ENCODE peak calls at places on chromosomes 6 and 20, in six cellular contexts. One of them, this sample, is unnamed.
A peak's percentile ranks its signal among the peaks of the same experiment; 100 is the strongest.

GRCh38 chr6:157715766-157716171 is 107.3 kb upstream of the SNX9 start:
- DNase-seq in IMR-90: peak; percentile 95
- DNase-seq in HepG2: no peak
- DNase-seq in A549: no peak
- DNase-seq in K562: no peak
- DNase-seq in GM12878: no peak
- DNase-seq in this sample: no peak

GRCh38 chr6:1310628-1311399 is 1.1 kb upstream of the FOXQ1 start:
- DNase-seq in IMR-90: no peak
- DNase-seq in HepG2: peak; percentile 89
- DNase-seq in A549: peak; percentile 27
- DNase-seq in K562: no peak
- DNase-seq in GM12878: no peak
- DNase-seq in this sample: peak; percentile 46

GRCh38 chr6:57257911-57258541 is 35.9 kb upstream of the RAB23 start:
- DNase-seq in IMR-90: peak; percentile 84
- DNase-seq in HepG2: no peak
- DNase-seq in A549: no peak
- DNase-seq in K562: no peak
- DNase-seq in GM12878: no peak
- DNase-seq in this sample: no peak

GRCh38 chr6:49030621-49031020 is 432.4 kb downstream of the MMUT start:
- DNase-seq in IMR-90: no peak
- DNase-seq in HepG2: no peak
- DNase-seq in A549: no peak
- DNase-seq in K562: no peak
- DNase-seq in GM12878: no peak
- DNase-seq in this sample: no peak

GRCh38 chr20:63857751-63858392 is 3.4 kb upstream of the ABHD16B start:
- DNase-seq in IMR-90: no peak
- DNase-seq in HepG2: no peak
- DNase-seq in A549: no peak
- DNase-seq in K562: no peak
- DNase-seq in GM12878: no peak
- DNase-seq in this sample: no peak

GRCh38 chr20:58094160-58094559 is 134.3 kb downstream of the ANKRD60 start:
- DNase-seq in IMR-90: no peak
- DNase-seq in HepG2: no peak
- DNase-seq in A549: no peak
- DNase-seq in K562: no peak
- DNase-seq in GM12878: no peak
- DNase-seq in this sample: no peak

GRCh38 chr6:21273451-21273850 is 320.1 kb upstream of the SOX4 start:
- DNase-seq in IMR-90: no peak
- DNase-seq in HepG2: no peak
- DNase-seq in A549: no peak
- DNase-seq in K562: no peak
- DNase-seq in GM12878: no peak
- DNase-seq in this sample: no peak

GRCh38 chr6:149138699-149139294 is 178.7 kb upstream of the TAB2 start:
- DNase-seq in IMR-90: no peak
- DNase-seq in HepG2: no peak
- DNase-seq in A549: no peak
- DNase-seq in K562: no peak
- DNase-seq in GM12878: no peak
- DNase-seq in this sample: no peak

GRCh38 chr20:49821381-49821780 is 8.8 kb downstream of the SLC9A8 start:
- DNase-seq in IMR-90: no peak
- DNase-seq in HepG2: no peak
- DNase-seq in A549: no peak
- DNase-seq in K562: no peak
- DNase-seq in GM12878: no peak
- DNase-seq in this sample: no peak

GRCh38 chr20:32452776-32453466 is 94.8 kb downstream of the ASXL1 start:
- DNase-seq in IMR-90: no peak
- DNase-seq in HepG2: no peak
- DNase-seq in A549: no peak
- DNase-seq in K562: no peak
- DNase-seq in GM12878: no peak
- DNase-seq in this sample: no peak
- TF ChIP-seq BHLHE40 in IMR-90: no peak
- TF ChIP-seq BHLHE40 in HepG2: no peak
- TF ChIP-seq BHLHE40 in A549: no peak
- TF ChIP-seq BHLHE40 in K562: no peak
- TF ChIP-seq BHLHE40 in GM12878: no peak
- TF ChIP-seq BHLHE40 in this sample: no peak

GRCh38 chr6:137909533-137909932 is 42.5 kb downstream of the TNFAIP3 start:
- DNase-seq in IMR-90: no peak
- DNase-seq in HepG2: no peak
- DNase-seq in A549: no peak
- DNase-seq in K562: no peak
- DNase-seq in GM12878: no peak
- DNase-seq in this sample: no peak
- TF ChIP-seq BHLHE40 in IMR-90: no peak
- TF ChIP-seq BHLHE40 in HepG2: no peak
- TF ChIP-seq BHLHE40 in A549: no peak
- TF ChIP-seq BHLHE40 in K562: no peak
- TF ChIP-seq BHLHE40 in GM12878: no peak
- TF ChIP-seq BHLHE40 in this sample: no peak

DNA sequence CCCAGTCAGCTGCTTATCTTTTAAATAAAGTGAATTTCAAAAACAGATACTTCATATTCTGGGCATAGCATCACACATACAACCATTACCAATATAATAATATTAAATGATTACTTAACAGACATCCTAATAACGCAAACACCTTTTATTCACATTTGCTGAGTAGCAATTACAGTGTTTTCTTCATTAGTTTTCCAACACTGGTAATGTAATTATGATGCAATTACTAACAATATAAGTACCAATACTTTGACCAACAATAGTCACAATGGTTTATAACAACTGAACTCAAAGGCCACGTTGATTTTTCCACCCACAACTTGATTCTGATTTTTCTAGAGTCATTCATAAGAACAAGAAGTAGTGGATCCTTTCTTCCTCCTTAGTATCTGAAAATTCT is 104.1 kb downstream of the MYB start:
- DNase-seq in IMR-90: no peak
- DNase-seq in HepG2: no peak
- DNase-seq in A549: no peak
- DNase-seq in K562: no peak
- DNase-seq in GM12878: no peak
- DNase-seq in this sample: no peak
- TF ChIP-seq BHLHE40 in IMR-90: no peak
- TF ChIP-seq BHLHE40 in HepG2: no peak
- TF ChIP-seq BHLHE40 in A549: no peak
- TF ChIP-seq BHLHE40 in K562: no peak
- TF ChIP-seq BHLHE40 in GM12878: no peak
- TF ChIP-seq BHLHE40 in this sample: no peak

GRCh38 chr6:51213806-51214205 is 395.1 kb downstream of the TFAP2B start:
- DNase-seq in IMR-90: no peak
- DNase-seq in HepG2: no peak
- DNase-seq in A549: no peak
- DNase-seq in K562: no peak
- DNase-seq in GM12878: no peak
- DNase-seq in this sample: no peak
- TF ChIP-seq BHLHE40 in IMR-90: no peak
- TF ChIP-seq BHLHE40 in HepG2: no peak
- TF ChIP-seq BHLHE40 in A549: no peak
- TF ChIP-seq BHLHE40 in K562: no peak
- TF ChIP-seq BHLHE40 in GM12878: no peak
- TF ChIP-seq BHLHE40 in this sample: no peak

GRCh38 chr20:61800359-61801064 is 265.2 kb downstream of the TAF4 start:
- DNase-seq in IMR-90: no peak
- DNase-seq in HepG2: no peak
- DNase-seq in A549: no peak
- DNase-seq in K562: no peak
- DNase-seq in GM12878: no peak
- DNase-seq in this sample: no peak
- TF ChIP-seq BHLHE40 in IMR-90: no peak
- TF ChIP-seq BHLHE40 in HepG2: no peak
- TF ChIP-seq BHLHE40 in A549: no peak
- TF ChIP-seq BHLHE40 in K562: no peak
- TF ChIP-seq BHLHE40 in GM12878: no peak
- TF ChIP-seq BHLHE40 in this sample: no peak

DNA sequence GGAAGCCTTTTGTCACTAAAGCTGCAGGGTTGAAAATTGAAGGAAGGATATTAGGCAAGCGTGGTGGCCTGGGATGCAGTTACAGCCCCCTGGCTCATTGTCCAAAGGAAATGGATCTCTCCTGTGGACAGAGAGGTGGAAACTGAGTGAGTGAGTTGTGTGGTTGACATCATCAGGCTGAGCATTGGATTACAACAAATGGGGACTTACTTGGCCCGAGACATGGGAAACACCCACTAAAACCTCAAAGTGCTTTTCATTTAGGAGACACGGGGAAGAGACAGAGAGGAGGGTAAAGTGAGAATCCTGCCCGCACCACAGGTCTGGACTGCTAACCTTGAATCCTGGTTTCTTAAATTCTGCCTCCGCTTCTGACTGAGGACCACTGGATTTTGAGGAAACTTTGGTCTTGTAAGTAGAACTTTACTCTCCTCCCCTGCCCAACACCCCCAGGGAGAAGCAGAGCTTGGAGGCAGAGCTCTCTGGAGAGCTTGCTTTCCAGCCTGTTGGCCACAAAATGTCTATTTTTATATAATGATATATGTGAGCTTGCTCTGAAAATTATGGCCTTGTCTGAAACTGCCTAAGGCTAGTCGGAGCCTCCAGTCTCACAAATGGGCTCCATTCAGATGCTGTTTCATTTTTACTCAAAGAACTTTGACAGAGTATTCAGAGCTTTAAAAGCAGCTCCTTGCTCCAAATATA is at the start of gene PKIG:
- DNase-seq in IMR-90: peak; percentile 90
- DNase-seq in HepG2: no peak
- DNase-seq in A549: no peak
- DNase-seq in K562: no peak
- DNase-seq in GM12878: no peak
- DNase-seq in this sample: peak; percentile 30
- TF ChIP-seq BHLHE40 in IMR-90: no peak
- TF ChIP-seq BHLHE40 in HepG2: no peak
- TF ChIP-seq BHLHE40 in A549: no peak
- TF ChIP-seq BHLHE40 in K562: no peak
- TF ChIP-seq BHLHE40 in GM12878: peak; percentile 43
- TF ChIP-seq BHLHE40 in this sample: no peak

This sample was measured in HEK293T.